ENCODE peak calls at places on chromosomes 16 and 17, in seven cellular contexts. H, B, F, G, A, K and D are unnamed samples.

GRCh38 chr17:58376472-58376921 is 24.5 kb upstream of the SUPT4H1 start:
- DNase-seq in B (no peak), K (no peak), G (no peak), F (no peak), H (no peak), A (no peak), D (no peak)

GRCh38 chr16:11253009-11253994 is 2.7 kb downstream of the SOCS1 start:
- DNase-seq in B (no peak), K (peak), F (no peak), H (no peak), A (peak), G (no peak), D (no peak)

GRCh38 chr17:2025220-2025621 is at the start of gene RTN4RL1:
- DNase-seq in A (peak), F (no peak), K (peak), H (no peak), G (peak), B (peak), D (no peak)

GRCh38 chr16:35798885-35799426 is 2339.5 kb downstream of the TP53TG3F start:
- DNase-seq in G (no peak), B (no peak), A (no peak), K (no peak), F (no peak), H (no peak), D (no peak)

GRCh38 chr16:9900576-9900975 is 281.7 kb downstream of the GRIN2A start:
- DNase-seq in B (no peak), F (no peak), K (no peak), A (no peak), H (no peak), G (no peak), D (no peak)

GRCh38 chr17:59330314-59330942 is 1.0 kb upstream of the YPEL2 start:
- DNase-seq in B (no peak), F (peak), G (no peak), A (no peak), H (no peak), K (no peak), D (no peak)

GRCh38 chr16:81723098-81723723 is 55.9 kb upstream of the PLCG2 start:
- DNase-seq in F (peak), B (peak), K (peak), G (peak), A (peak), H (no peak), D (peak)

GRCh38 chr17:49315974-49316570 is 46.0 kb downstream of the ZNF652 start:
- DNase-seq in A (no peak), H (no peak), K (no peak), B (no peak), F (no peak), G (no peak), D (no peak)

GRCh38 chr17:10758062-10758461 is 28.2 kb upstream of the TMEM220 start:
- DNase-seq in B (no peak), H (no peak), G (no peak), K (no peak), A (no peak), F (no peak), D (no peak)

GRCh38 chr16:31215287-31216115 is 1.4 kb downstream of the PYDC1 start:
- DNase-seq in H (no peak), A (no peak), G (no peak), F (peak), B (peak), K (peak), D (no peak)

GRCh38 chr17:67434061-67434525 is 57.0 kb downstream of the PITPNC1 start:
- DNase-seq in F (no peak), K (no peak), G (no peak), H (no peak), A (peak), B (no peak), D (no peak)

GRCh38 chr17:74059471-74059870 is 144.0 kb upstream of the RPL38 start:
- DNase-seq in H (no peak), G (no peak), B (no peak), F (no peak), A (no peak), K (peak), D (no peak)

GRCh38 chr17:79051306-79051705 is 23.3 kb upstream of the ENGASE start:
- DNase-seq in A (no peak), G (no peak), F (no peak), K (peak), B (no peak), H (no peak), D (no peak)

GRCh38 chr16:11136600-11136999 is 119.4 kb downstream of the SOCS1 start:
- DNase-seq in F (no peak), H (no peak), K (peak), A (no peak), G (no peak), B (no peak), D (no peak)

GRCh38 chr17:40490289-40490853 is 11.1 kb downstream of the TNS4 start:
- DNase-seq in B (no peak), K (peak), F (no peak), G (no peak), H (no peak), A (no peak), D (no peak)